ENCODE peak calls at places on chromosomes 1 and 21, in four cellular contexts. One of them, this sample, is unnamed.
A peak's percentile ranks its signal among the peaks of the same experiment; 100 is the strongest.

GRCh38 chr1:94265931-94266330 is 28.5 kb upstream of the ARHGAP29 start:
- DNase-seq in uterus: no peak
- DNase-seq in ascending aorta: no peak
- DNase-seq in thoracic aorta: no peak
- DNase-seq in this sample: no peak

GRCh38 chr21:29441651-29442050 is 142.9 kb downstream of the BACH1 start:
- DNase-seq in ascending aorta: no peak
- DNase-seq in thoracic aorta: no peak
- DNase-seq in uterus: no peak
- DNase-seq in this sample: no peak

GRCh38 chr1:162003061-162003824 is 20.4 kb downstream of the OLFML2B start:
- DNase-seq in uterus: peak; percentile 31
- DNase-seq in ascending aorta: peak; percentile 84
- DNase-seq in thoracic aorta: no peak
- DNase-seq in this sample: peak; percentile 70

GRCh38 chr1:183180213-183180612 is 5.9 kb upstream of the LAMC2 start:
- DNase-seq in thoracic aorta: peak; percentile 25
- DNase-seq in ascending aorta: peak; percentile 82
- DNase-seq in uterus: peak; percentile 73
- DNase-seq in this sample: peak; percentile 65

GRCh38 chr1:16163882-16164820 is 8.3 kb upstream of the EPHA2 start:
- DNase-seq in thoracic aorta: no peak
- DNase-seq in uterus: peak; percentile 78
- DNase-seq in ascending aorta: no peak
- DNase-seq in this sample: peak; percentile 91

GRCh38 chr1:186102559-186103148 is 272.4 kb downstream of the TPR start:
- DNase-seq in ascending aorta: peak; percentile 77
- DNase-seq in uterus: no peak
- DNase-seq in thoracic aorta: no peak
- DNase-seq in this sample: peak; percentile 44

GRCh38 chr1:219778110-219778509 is 150.2 kb downstream of the SLC30A10 start:
- DNase-seq in uterus: no peak
- DNase-seq in ascending aorta: no peak
- DNase-seq in thoracic aorta: no peak
- DNase-seq in this sample: no peak

GRCh38 chr1:155918660-155919059 is 7.5 kb upstream of the RIT1 start:
- DNase-seq in thoracic aorta: no peak
- DNase-seq in ascending aorta: no peak
- DNase-seq in uterus: no peak
- DNase-seq in this sample: no peak

GRCh38 chr1:24888971-24889670 is 41.0 kb downstream of the RUNX3 start:
- DNase-seq in thoracic aorta: no peak
- DNase-seq in uterus: no peak
- DNase-seq in ascending aorta: peak; percentile 28
- DNase-seq in this sample: no peak

GRCh38 chr21:44880762-44881585 is 7.5 kb upstream of the PTTG1IP start:
- DNase-seq in ascending aorta: no peak
- DNase-seq in thoracic aorta: no peak
- DNase-seq in uterus: no peak
- DNase-seq in this sample: no peak

GRCh38 chr1:22258696-22259095 is 115.8 kb upstream of the WNT4 start:
- DNase-seq in ascending aorta: no peak
- DNase-seq in uterus: no peak
- DNase-seq in thoracic aorta: no peak
- DNase-seq in this sample: no peak

GRCh38 chr1:89503690-89504089 is 20.9 kb upstream of the LRRC8B start:
- DNase-seq in ascending aorta: no peak
- DNase-seq in thoracic aorta: no peak
- DNase-seq in uterus: no peak
- DNase-seq in this sample: no peak

GRCh38 chr21:30839304-30839703 is 9.7 kb upstream of the KRTAP7-1 start:
- DNase-seq in ascending aorta: no peak
- DNase-seq in thoracic aorta: no peak
- DNase-seq in uterus: no peak
- DNase-seq in this sample: no peak

GRCh38 chr1:44260792-44261474 is 47.7 kb downstream of the DMAP1 start:
- DNase-seq in uterus: no peak
- DNase-seq in ascending aorta: no peak
- DNase-seq in thoracic aorta: no peak
- DNase-seq in this sample: no peak

GRCh38 chr1:183185941-183186490 is at the start of gene LAMC2:
- DNase-seq in thoracic aorta: no peak
- DNase-seq in ascending aorta: no peak
- DNase-seq in uterus: peak; percentile 24
- DNase-seq in this sample: no peak

GRCh38 chr1:169572184-169572583 is 14.1 kb downstream of the F5 start:
- DNase-seq in uterus: no peak
- DNase-seq in ascending aorta: no peak
- DNase-seq in thoracic aorta: no peak
- DNase-seq in this sample: no peak

GRCh38 chr1:52633291-52633754 is 355 bp downstream of the SHISAL2A start:
- DNase-seq in uterus: no peak
- DNase-seq in ascending aorta: no peak
- DNase-seq in thoracic aorta: no peak
- DNase-seq in this sample: no peak

GRCh38 chr1:224501836-224502235 is 67.2 kb upstream of the WDR26 start:
- DNase-seq in thoracic aorta: no peak
- DNase-seq in ascending aorta: no peak
- DNase-seq in uterus: no peak
- DNase-seq in this sample: no peak
- H3K27ac ChIP-seq in thoracic aorta: peak overlapping the region; percentile 71
- H3K27ac ChIP-seq in ascending aorta: peak overlapping the region; percentile 72
- H3K27ac ChIP-seq in uterus: no peak overlapping the region
- H3K27ac ChIP-seq in this sample: no peak overlapping the region

DNA sequence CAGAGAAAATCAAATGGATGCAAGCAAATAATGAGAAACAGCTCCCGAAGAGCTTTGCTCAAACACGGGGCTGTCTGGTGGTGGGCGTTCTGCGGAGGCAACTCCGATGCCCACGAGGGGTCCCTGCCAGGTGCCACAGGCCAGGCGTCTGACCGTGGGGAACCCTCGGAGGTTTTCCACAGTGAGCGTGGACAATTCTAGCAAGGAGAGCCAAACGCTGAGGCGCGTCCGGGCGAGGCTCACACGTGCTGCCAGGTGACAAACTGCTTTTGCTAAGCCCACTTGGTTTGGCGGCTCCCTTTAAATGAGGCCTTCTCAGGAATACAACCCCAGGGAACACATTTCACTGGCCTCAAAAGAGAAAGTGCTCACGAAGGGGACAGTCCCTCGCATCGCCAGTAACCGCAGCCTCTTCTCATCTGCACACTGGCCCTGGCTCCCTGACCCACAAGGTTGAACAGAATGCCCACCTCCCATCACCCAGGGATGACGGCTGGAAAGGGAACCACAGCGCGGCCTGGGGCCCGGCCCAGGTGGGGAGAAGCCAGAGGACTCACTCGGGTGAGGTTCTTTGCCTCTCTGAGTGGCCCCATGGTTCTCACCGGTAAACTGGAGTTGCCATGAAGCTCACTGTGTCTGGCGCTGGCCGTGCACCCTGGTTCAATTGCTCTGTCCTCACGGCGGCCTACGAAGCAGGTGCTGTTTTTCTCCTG is 97.4 kb downstream of the PRDM16 start:
- DNase-seq in thoracic aorta: no peak
- DNase-seq in ascending aorta: no peak
- DNase-seq in uterus: no peak
- DNase-seq in this sample: no peak
- H3K4me3 ChIP-seq in thoracic aorta: no peak overlapping the region
- H3K4me3 ChIP-seq in ascending aorta: no peak overlapping the region
- H3K4me3 ChIP-seq in uterus: no peak overlapping the region
- H3K4me3 ChIP-seq in this sample: no peak overlapping the region

GRCh38 chr1:64097859-64098258 is 105.6 kb upstream of the UBE2U start:
- DNase-seq in uterus: no peak
- DNase-seq in ascending aorta: no peak
- DNase-seq in thoracic aorta: no peak
- DNase-seq in this sample: no peak

GRCh38 chr1:64095832-64096231 is 107.6 kb upstream of the UBE2U start:
- DNase-seq in thoracic aorta: no peak
- DNase-seq in ascending aorta: no peak
- DNase-seq in uterus: no peak
- DNase-seq in this sample: no peak

GRCh38 chr1:64090436-64090835 is 113.0 kb upstream of the UBE2U start:
- DNase-seq in uterus: no peak
- DNase-seq in ascending aorta: no peak
- DNase-seq in thoracic aorta: no peak
- DNase-seq in this sample: no peak

GRCh38 chr1:64093941-64094340 is 109.5 kb upstream of the UBE2U start:
- DNase-seq in uterus: no peak
- DNase-seq in ascending aorta: no peak
- DNase-seq in thoracic aorta: no peak
- DNase-seq in this sample: no peak

GRCh38 chr1:64092851-64093371 is 110.5 kb upstream of the UBE2U start:
- DNase-seq in thoracic aorta: no peak
- DNase-seq in ascending aorta: no peak
- DNase-seq in uterus: no peak
- DNase-seq in this sample: no peak
- H3K27ac ChIP-seq in thoracic aorta: peak overlapping the region; percentile 44
- H3K27ac ChIP-seq in ascending aorta: peak overlapping the region; percentile 53
- H3K27ac ChIP-seq in uterus: no peak overlapping the region
- H3K27ac ChIP-seq in this sample: no peak overlapping the region

GRCh38 chr1:18637962-18638817 is 7.5 kb downstream of the PAX7 start:
- DNase-seq in thoracic aorta: no peak
- DNase-seq in ascending aorta: no peak
- DNase-seq in uterus: no peak
- DNase-seq in this sample: no peak
- H3K4me3 ChIP-seq in thoracic aorta: no peak overlapping the region
- H3K4me3 ChIP-seq in ascending aorta: no peak overlapping the region
- H3K4me3 ChIP-seq in uterus: no peak overlapping the region
- H3K4me3 ChIP-seq in this sample: no peak overlapping the region

This sample was measured in AG04450.